ENCODE peak calls at places on chromosomes 6 and 20, in nine cellular contexts. One of them, this sample, is unnamed.

GRCh38 chr6:142892254-142893021 is 52.5 kb downstream of the HIVEP2 start:
- DNase-seq in esophagus squamous epithelium: no peak
- DNase-seq in NB4: no peak
- DNase-seq in gastrocnemius medialis: peak
- DNase-seq in tibial nerve: no peak
- DNase-seq in vagina: no peak
- DNase-seq in uterus: no peak
- DNase-seq in upper lobe of left lung: no peak
- DNase-seq in spleen: no peak
- DNase-seq in this sample: no peak

GRCh38 chr6:148085651-148086321 is 256.9 kb upstream of the SASH1 start:
- DNase-seq in esophagus squamous epithelium: no peak
- DNase-seq in NB4: no peak
- DNase-seq in gastrocnemius medialis: no peak
- DNase-seq in tibial nerve: no peak
- DNase-seq in vagina: no peak
- DNase-seq in uterus: no peak
- DNase-seq in upper lobe of left lung: no peak
- DNase-seq in spleen: no peak
- DNase-seq in this sample: no peak

GRCh38 chr20:37378785-37379598 is 33.1 kb downstream of the SRC start:
- DNase-seq in esophagus squamous epithelium: no peak
- DNase-seq in NB4: peak
- DNase-seq in gastrocnemius medialis: no peak
- DNase-seq in tibial nerve: no peak
- DNase-seq in vagina: no peak
- DNase-seq in uterus: no peak
- DNase-seq in upper lobe of left lung: peak
- DNase-seq in spleen: peak
- DNase-seq in this sample: no peak

GRCh38 chr6:146028250-146028789 is 542 bp upstream of the GRM1 start:
- DNase-seq in esophagus squamous epithelium: no peak
- DNase-seq in NB4: peak
- DNase-seq in gastrocnemius medialis: no peak
- DNase-seq in tibial nerve: peak
- DNase-seq in vagina: no peak
- DNase-seq in uterus: no peak
- DNase-seq in upper lobe of left lung: no peak
- DNase-seq in spleen: peak
- DNase-seq in this sample: peak

GRCh38 chr6:170082067-170082466 is 208.8 kb downstream of the DLL1 start:
- DNase-seq in esophagus squamous epithelium: no peak
- DNase-seq in NB4: no peak
- DNase-seq in gastrocnemius medialis: peak
- DNase-seq in tibial nerve: no peak
- DNase-seq in vagina: no peak
- DNase-seq in uterus: no peak
- DNase-seq in upper lobe of left lung: peak
- DNase-seq in spleen: peak
- DNase-seq in this sample: peak

GRCh38 chr20:58722379-58722778 is 29.8 kb downstream of the NPEPL1 start:
- DNase-seq in esophagus squamous epithelium: no peak
- DNase-seq in NB4: no peak
- DNase-seq in gastrocnemius medialis: no peak
- DNase-seq in tibial nerve: no peak
- DNase-seq in vagina: peak
- DNase-seq in uterus: no peak
- DNase-seq in upper lobe of left lung: no peak
- DNase-seq in spleen: peak
- DNase-seq in this sample: no peak

GRCh38 chr20:53738039-53738944 is 144.7 kb upstream of the ZNF217 start:
- DNase-seq in esophagus squamous epithelium: no peak
- DNase-seq in NB4: peak
- DNase-seq in gastrocnemius medialis: peak
- DNase-seq in tibial nerve: peak
- DNase-seq in vagina: no peak
- DNase-seq in uterus: peak
- DNase-seq in upper lobe of left lung: peak
- DNase-seq in spleen: no peak
- DNase-seq in this sample: peak

GRCh38 chr6:31572041-31572911 is at the start of gene LTA:
- DNase-seq in esophagus squamous epithelium: no peak
- DNase-seq in NB4: no peak
- DNase-seq in gastrocnemius medialis: no peak
- DNase-seq in tibial nerve: no peak
- DNase-seq in vagina: no peak
- DNase-seq in uterus: no peak
- DNase-seq in upper lobe of left lung: no peak
- DNase-seq in spleen: peak
- DNase-seq in this sample: peak

GRCh38 chr20:50930139-50931047 is 844 bp downstream of the ADNP start:
- DNase-seq in esophagus squamous epithelium: no peak
- DNase-seq in NB4: peak
- DNase-seq in gastrocnemius medialis: no peak
- DNase-seq in tibial nerve: no peak
- DNase-seq in vagina: no peak
- DNase-seq in uterus: peak
- DNase-seq in upper lobe of left lung: no peak
- DNase-seq in spleen: peak
- DNase-seq in this sample: no peak

DNA sequence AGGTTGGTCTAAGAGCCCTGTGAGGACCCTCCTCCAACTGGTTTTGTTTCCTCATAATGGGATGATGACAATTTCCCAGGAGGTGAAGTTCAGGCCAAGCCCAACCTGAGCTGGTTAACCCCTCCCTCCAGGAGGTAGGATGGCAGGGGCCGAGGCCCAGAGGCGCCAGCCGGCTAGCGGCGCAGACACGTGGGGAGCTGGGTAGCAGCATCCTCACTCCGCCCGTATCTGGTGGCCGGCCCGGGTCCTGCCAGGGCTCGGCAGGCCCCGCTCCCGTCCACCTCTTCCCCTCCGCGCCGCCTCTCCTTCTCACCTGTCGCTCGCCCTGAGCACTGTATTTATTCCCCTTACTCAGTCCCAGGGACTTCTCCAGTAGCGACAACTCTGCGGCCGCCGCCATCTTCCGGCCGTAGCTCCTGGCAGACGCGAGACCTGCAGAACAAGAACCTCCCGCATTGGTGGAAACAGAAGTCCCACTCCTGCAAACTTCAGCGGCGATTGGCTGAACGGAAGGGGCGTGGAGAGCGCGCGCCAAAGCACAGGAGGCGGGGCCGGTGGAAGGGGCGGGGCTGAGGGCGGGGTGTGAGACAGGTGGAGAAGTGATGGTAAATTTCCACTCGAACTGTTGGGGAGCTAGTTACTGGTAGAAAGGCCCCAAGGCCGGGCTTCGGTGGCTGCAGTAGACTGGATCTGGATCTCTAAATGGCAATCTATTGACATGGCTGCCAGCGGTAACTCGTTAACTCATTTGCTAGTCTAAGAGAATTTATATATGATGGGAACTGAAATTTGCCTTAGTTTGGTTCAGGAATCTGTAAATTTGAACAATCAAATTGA is at the start of gene EEF1E1:
- DNase-seq in esophagus squamous epithelium: peak
- DNase-seq in NB4: peak
- DNase-seq in gastrocnemius medialis: peak
- DNase-seq in tibial nerve: peak
- DNase-seq in vagina: no peak
- DNase-seq in uterus: peak
- DNase-seq in upper lobe of left lung: peak
- DNase-seq in spleen: peak
- DNase-seq in this sample: peak
- TF ChIP-seq POLR2A in esophagus squamous epithelium: no peak
- TF ChIP-seq POLR2A in NB4: peak
- TF ChIP-seq POLR2A in gastrocnemius medialis: no peak
- TF ChIP-seq POLR2A in tibial nerve: peak
- TF ChIP-seq POLR2A in vagina: no peak
- TF ChIP-seq POLR2A in uterus: no peak
- TF ChIP-seq POLR2A in upper lobe of left lung: peak
- TF ChIP-seq POLR2A in spleen: no peak
- TF ChIP-seq POLR2A in this sample: no peak

DNA sequence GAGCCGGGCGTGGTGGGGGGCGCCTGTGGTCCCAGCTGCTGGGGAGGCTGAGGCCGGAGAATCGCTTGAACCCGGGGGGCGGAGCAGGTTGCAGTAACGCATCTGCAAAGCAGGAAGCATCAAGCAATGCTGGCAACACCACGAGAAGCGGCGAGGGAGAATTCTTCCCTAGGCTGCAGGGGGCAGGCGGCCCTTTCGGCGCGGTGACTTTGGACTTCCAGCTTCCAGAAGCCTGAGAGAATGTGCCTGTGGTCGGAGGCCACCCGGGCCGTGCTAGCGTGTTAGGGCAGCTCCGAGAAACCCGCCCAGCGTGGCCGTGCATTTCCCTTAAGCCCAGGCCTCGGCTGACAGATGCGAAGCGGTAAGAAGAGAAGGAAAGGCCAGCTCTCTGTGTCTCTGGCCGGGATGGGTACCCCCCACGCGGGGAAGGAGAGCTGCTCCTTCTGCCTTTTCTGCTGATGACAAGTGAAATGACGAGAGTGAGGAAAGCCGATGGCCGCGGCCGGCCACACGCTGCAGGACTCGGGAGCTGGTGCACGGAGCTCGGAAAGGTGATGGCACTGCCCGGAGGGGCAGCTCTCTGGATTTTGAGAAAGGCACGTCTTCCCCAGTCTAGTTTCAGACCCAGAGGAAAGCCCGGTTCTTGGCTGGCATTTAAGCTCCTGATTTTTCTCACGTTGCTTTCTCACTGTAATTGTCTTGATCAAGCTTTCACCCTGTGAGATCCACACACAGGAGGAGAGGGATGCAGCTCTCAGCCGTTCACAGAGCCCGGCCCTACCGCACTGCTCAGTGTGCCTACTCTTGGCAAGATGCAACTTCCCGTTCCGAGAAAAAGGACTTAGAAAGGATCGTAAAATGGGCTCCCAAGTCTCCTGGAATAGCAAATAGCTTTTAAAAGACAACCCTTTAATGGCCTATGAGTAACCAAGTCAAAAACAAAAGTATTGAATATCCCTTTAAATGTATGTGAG is 68.3 kb upstream of the EXOC2 start:
- DNase-seq in esophagus squamous epithelium: no peak
- DNase-seq in NB4: no peak
- DNase-seq in gastrocnemius medialis: no peak
- DNase-seq in tibial nerve: no peak
- DNase-seq in vagina: no peak
- DNase-seq in uterus: no peak
- DNase-seq in upper lobe of left lung: no peak
- DNase-seq in spleen: no peak
- DNase-seq in this sample: no peak
- TF ChIP-seq CTCF in esophagus squamous epithelium: no peak
- TF ChIP-seq CTCF in NB4: no peak
- TF ChIP-seq CTCF in gastrocnemius medialis: no peak
- TF ChIP-seq CTCF in tibial nerve: no peak
- TF ChIP-seq CTCF in vagina: no peak
- TF ChIP-seq CTCF in uterus: no peak
- TF ChIP-seq CTCF in upper lobe of left lung: no peak
- TF ChIP-seq CTCF in spleen: no peak
- TF ChIP-seq CTCF in this sample: no peak

GRCh38 chr6:47250302-47250701 is 59.4 kb downstream of the TNFRSF21 start:
- DNase-seq in esophagus squamous epithelium: no peak
- DNase-seq in NB4: no peak
- DNase-seq in gastrocnemius medialis: no peak
- DNase-seq in tibial nerve: no peak
- DNase-seq in vagina: no peak
- DNase-seq in uterus: no peak
- DNase-seq in upper lobe of left lung: no peak
- DNase-seq in spleen: no peak
- DNase-seq in this sample: no peak
- H3K4me3 ChIP-seq in esophagus squamous epithelium: no peak
- H3K4me3 ChIP-seq in NB4: no peak
- H3K4me3 ChIP-seq in gastrocnemius medialis: no peak
- H3K4me3 ChIP-seq in tibial nerve: no peak
- H3K4me3 ChIP-seq in vagina: no peak
- H3K4me3 ChIP-seq in uterus: no peak
- H3K4me3 ChIP-seq in upper lobe of left lung: no peak
- H3K4me3 ChIP-seq in spleen: no peak
- H3K4me3 ChIP-seq in this sample: no peak

GRCh38 chr6:157273756-157274088 is 49.6 kb downstream of the TMEM242 start:
- DNase-seq in esophagus squamous epithelium: peak
- DNase-seq in NB4: peak
- DNase-seq in gastrocnemius medialis: no peak
- DNase-seq in tibial nerve: no peak
- DNase-seq in vagina: no peak
- DNase-seq in uterus: peak
- DNase-seq in upper lobe of left lung: peak
- DNase-seq in spleen: peak
- DNase-seq in this sample: peak

GRCh38 chr6:157276134-157276532 is 47.2 kb downstream of the TMEM242 start:
- DNase-seq in esophagus squamous epithelium: no peak
- DNase-seq in NB4: no peak
- DNase-seq in gastrocnemius medialis: no peak
- DNase-seq in tibial nerve: no peak
- DNase-seq in vagina: no peak
- DNase-seq in uterus: no peak
- DNase-seq in upper lobe of left lung: no peak
- DNase-seq in spleen: peak
- DNase-seq in this sample: no peak

GRCh38 chr6:157274116-157274470 is 49.2 kb downstream of the TMEM242 start:
- DNase-seq in esophagus squamous epithelium: no peak
- DNase-seq in NB4: no peak
- DNase-seq in gastrocnemius medialis: no peak
- DNase-seq in tibial nerve: no peak
- DNase-seq in vagina: no peak
- DNase-seq in uterus: no peak
- DNase-seq in upper lobe of left lung: no peak
- DNase-seq in spleen: no peak
- DNase-seq in this sample: no peak

GRCh38 chr6:157272866-157273755 is 50.2 kb downstream of the TMEM242 start:
- DNase-seq in esophagus squamous epithelium: no peak
- DNase-seq in NB4: peak
- DNase-seq in gastrocnemius medialis: no peak
- DNase-seq in tibial nerve: peak
- DNase-seq in vagina: no peak
- DNase-seq in uterus: no peak
- DNase-seq in upper lobe of left lung: no peak
- DNase-seq in spleen: peak
- DNase-seq in this sample: peak

GRCh38 chr6:157274471-157275226 is 48.7 kb downstream of the TMEM242 start:
- DNase-seq in esophagus squamous epithelium: peak
- DNase-seq in NB4: peak
- DNase-seq in gastrocnemius medialis: peak
- DNase-seq in tibial nerve: peak
- DNase-seq in vagina: no peak
- DNase-seq in uterus: peak
- DNase-seq in upper lobe of left lung: peak
- DNase-seq in spleen: peak
- DNase-seq in this sample: peak
- TF ChIP-seq POLR2A in esophagus squamous epithelium: no peak
- TF ChIP-seq POLR2A in NB4: no peak
- TF ChIP-seq POLR2A in gastrocnemius medialis: peak
- TF ChIP-seq POLR2A in tibial nerve: peak
- TF ChIP-seq POLR2A in vagina: no peak
- TF ChIP-seq POLR2A in uterus: no peak
- TF ChIP-seq POLR2A in upper lobe of left lung: peak
- TF ChIP-seq POLR2A in spleen: no peak
- TF ChIP-seq POLR2A in this sample: no peak

GRCh38 chr6:9007062-9007461 is 571.7 kb upstream of the SLC35B3 start:
- DNase-seq in esophagus squamous epithelium: no peak
- DNase-seq in NB4: no peak
- DNase-seq in gastrocnemius medialis: no peak
- DNase-seq in tibial nerve: no peak
- DNase-seq in vagina: no peak
- DNase-seq in uterus: no peak
- DNase-seq in upper lobe of left lung: no peak
- DNase-seq in spleen: no peak
- DNase-seq in this sample: no peak
- TF ChIP-seq CTCF in esophagus squamous epithelium: no peak
- TF ChIP-seq CTCF in NB4: no peak
- TF ChIP-seq CTCF in gastrocnemius medialis: no peak
- TF ChIP-seq CTCF in tibial nerve: no peak
- TF ChIP-seq CTCF in vagina: no peak
- TF ChIP-seq CTCF in uterus: no peak
- TF ChIP-seq CTCF in upper lobe of left lung: no peak
- TF ChIP-seq CTCF in spleen: no peak
- TF ChIP-seq CTCF in this sample: no peak

This sample was measured in lower leg skin.